ENCODE peak calls at places on chromosome 21, in seven cellular contexts. X, D, L, W, Z, Q and U are unnamed samples.

GRCh38 chr21:37863842-37864241 is 52.4 kb downstream of the KCNJ6 start:
- DNase-seq in W (peak), Q (no peak), L (no peak), Z (no peak), X (no peak), D (no peak), U (no peak)

GRCh38 chr21:15604424-15604823 is 125.4 kb upstream of the USP25 start:
- DNase-seq in Z (peak), X (no peak), W (peak), Q (no peak), L (no peak), D (no peak), U (no peak)

GRCh38 chr21:31873275-31873695 is 465 bp downstream of the HUNK start:
- DNase-seq in Q (no peak), X (no peak), W (no peak), L (no peak), Z (no peak), D (no peak), U (no peak)

GRCh38 chr21:41162111-41162510 is 5.8 kb upstream of the BACE2 start:
- DNase-seq in W (no peak), Q (no peak), Z (no peak), X (no peak), D (no peak), L (no peak), U (no peak)

GRCh38 chr21:38840456-38841129 is 34.9 kb downstream of the ETS2 start:
- DNase-seq in L (no peak), X (no peak), Z (no peak), D (no peak), Q (no peak), W (no peak), U (no peak)

GRCh38 chr21:46068516-46069079 is 29.3 kb upstream of the COL6A2 start:
- DNase-seq in L (no peak), X (no peak), Q (no peak), Z (no peak), D (no peak), W (no peak), U (no peak)

GRCh38 chr21:35254006-35254751 is 205.1 kb upstream of the RUNX1 start:
- DNase-seq in X (no peak), W (peak), D (no peak), Z (peak), L (no peak), Q (no peak), U (no peak)

GRCh38 chr21:15749045-15749867 is 19.5 kb downstream of the USP25 start:
- DNase-seq in Z (no peak), W (no peak), X (no peak), Q (no peak), D (no peak), L (no peak), U (no peak)

GRCh38 chr21:25002676-25003075 is 604.6 kb downstream of the MRPL39 start:
- DNase-seq in Z (no peak), L (no peak), Q (no peak), D (no peak), X (no peak), W (no peak), U (no peak)

GRCh38 chr21:27771938-27772505 is 805.1 kb upstream of the ADAMTS5 start:
- DNase-seq in L (no peak), Q (no peak), Z (peak), D (no peak), W (no peak), X (no peak), U (no peak)

GRCh38 chr21:33116669-33117267 is 46.8 kb downstream of the OLIG1 start:
- DNase-seq in X (no peak), Z (no peak), Q (peak), L (no peak), D (no peak), W (no peak), U (peak)

GRCh38 chr21:33670076-33670475 is 27.8 kb downstream of the ITSN1 start:
- DNase-seq in D (no peak), Q (no peak), Z (peak), X (no peak), L (no peak), W (peak), U (no peak)

GRCh38 chr21:45130324-45130774 is 56.0 kb downstream of the ADARB1 start:
- DNase-seq in D (no peak), Q (no peak), W (peak), L (no peak), Z (peak), X (peak), U (no peak)

GRCh38 chr21:41766883-41767605 is at the start of gene RIPK4:
- DNase-seq in D (no peak), Z (peak), Q (peak), L (peak), X (no peak), W (no peak), U (peak)

GRCh38 chr21:43733529-43734071 is 14.7 kb downstream of the PDXK start:
- DNase-seq in W (peak), D (no peak), X (no peak), L (no peak), Q (no peak), Z (peak), U (no peak)

GRCh38 chr21:35579520-35580293 is 480.6 kb downstream of the SETD4 start:
- DNase-seq in Z (peak), D (no peak), Q (no peak), X (no peak), W (peak), L (no peak), U (no peak)

GRCh38 chr21:42003051-42003461 is 7.1 kb downstream of the ZBTB21 start:
- DNase-seq in W (peak), X (no peak), L (no peak), Q (no peak), D (no peak), Z (peak), U (no peak)

GRCh38 chr21:42614811-42615342 is 38.5 kb upstream of the PDE9A start:
- DNase-seq in X (no peak), Z (peak), W (peak), L (no peak), D (peak), Q (peak), U (peak)